ENCODE peak calls at places on chromosomes 12 and 14, in seven cellular contexts. G is IMR-90, Q is hepatocyte, S is MM.1S, K is fibroblast of lung, T is neural progenitor cell, D is GM23248. N is an unnamed sample.

GRCh38 chr14:101330416-101331140 is 230.7 kb upstream of the DIO3 start:
- DNase-seq in G (no peak), Q (no peak), S (no peak), K (no peak), T (no peak), D (no peak), N (no peak)

GRCh38 chr12:5694759-5695409 is 250.2 kb downstream of the ANO2 start:
- DNase-seq in G (peak; percentile 29), Q (peak; percentile 23), S (no peak), K (peak; percentile 61), T (no peak), D (no peak), N (no peak)

GRCh38 chr12:42143401-42144173 is 1.1 kb downstream of the GXYLT1 start:
- DNase-seq in G (peak; percentile 28), Q (peak; percentile 20), S (peak; percentile 31), K (peak; percentile 37), T (peak; percentile 9), D (peak; percentile 46), N (peak; percentile 72)

GRCh38 chr12:99495797-99496196 is 151.8 kb upstream of the GARIN6 start:
- DNase-seq in G (no peak), Q (no peak), S (no peak), K (no peak), T (no peak), D (no peak), N (no peak)

GRCh38 chr14:59131926-59132763 is 56.3 kb upstream of the DAAM1 start:
- DNase-seq in G (no peak), Q (no peak), S (no peak), K (no peak), T (no peak), D (no peak), N (no peak)

GRCh38 chr12:113088971-113089756 is 32.6 kb downstream of the DTX1 start:
- DNase-seq in G (no peak), Q (no peak), S (no peak), K (no peak), T (no peak), D (no peak), N (no peak)

GRCh38 chr14:89359477-89360222 is 57.4 kb downstream of the FOXN3 start:
- DNase-seq in G (no peak), Q (no peak), S (no peak), K (no peak), T (no peak), D (peak; percentile 22), N (no peak)

GRCh38 chr12:121388421-121388981 is 11.4 kb upstream of the RNF34 start:
- DNase-seq in G (peak; percentile 94), Q (no peak), S (no peak), K (peak; percentile 86), T (no peak), D (peak; percentile 82), N (no peak)

GRCh38 chr12:75479963-75480461 is 543 bp upstream of the GLIPR1 start:
- DNase-seq in G (peak; percentile 81), Q (no peak), S (peak; percentile 54), K (peak; percentile 92), T (no peak), D (peak; percentile 82), N (no peak)

GRCh38 chr14:30770376-30770775 is 104.0 kb upstream of the COCH start:
- DNase-seq in G (no peak), Q (no peak), S (no peak), K (no peak), T (no peak), D (no peak), N (no peak)

GRCh38 chr12:54306925-54307731 is 6.3 kb upstream of the NFE2 start:
- DNase-seq in G (no peak), Q (peak; percentile 79), S (no peak), K (peak; percentile 55), T (no peak), D (peak; percentile 62), N (peak; percentile 67)

GRCh38 chr12:39354955-39355354 is 88.0 kb downstream of the KIF21A start:
- DNase-seq in G (no peak), Q (no peak), S (no peak), K (no peak), T (no peak), D (no peak), N (no peak)

GRCh38 chr12:119989619-119990381 is 764 bp downstream of the BICDL1 start:
- DNase-seq in G (peak; percentile 64), Q (peak; percentile 93), S (peak; percentile 61), K (peak; percentile 73), T (peak; percentile 96), D (peak; percentile 89), N (peak; percentile 87)

GRCh38 chr12:95601091-95601490 is 49.8 kb upstream of the USP44 start:
- DNase-seq in G (no peak), Q (no peak), S (no peak), K (no peak), T (no peak), D (no peak), N (no peak)

GRCh38 chr12:66066071-66066928 is 64.2 kb downstream of the LLPH start:
- DNase-seq in G (peak; percentile 76), Q (no peak), S (peak; percentile 82), K (peak; percentile 82), T (peak; percentile 38), D (peak; percentile 13), N (no peak)

GRCh38 chr12:108338915-108339657 is at the start of gene CMKLR1:
- DNase-seq in G (no peak), Q (peak; percentile 24), S (no peak), K (no peak), T (peak; percentile 22), D (peak; percentile 54), N (no peak)

GRCh38 chr14:51828017-51828797 is 32.2 kb upstream of the GNG2 start:
- DNase-seq in G (peak; percentile 62), Q (peak; percentile 17), S (no peak), K (peak; percentile 72), T (peak; percentile 25), D (peak; percentile 89), N (peak; percentile 91)

GRCh38 chr12:22765731-22766130 is 140.8 kb downstream of the ETNK1 start:
- DNase-seq in G (no peak), Q (no peak), S (no peak), K (no peak), T (peak; percentile 65), D (no peak), N (no peak)
- H2AFZ ChIP-seq in G (no peak overlapping the region), Q (no peak overlapping the region), S (no peak overlapping the region), K (no peak overlapping the region), T (peak overlapping the region; percentile 61), D (no peak overlapping the region), N (no peak overlapping the region)

GRCh38 chr12:52742196-52742580 is 35.0 kb downstream of the KRT76 start:
- DNase-seq in G (no peak), Q (no peak), S (no peak), K (no peak), T (no peak), D (no peak), N (no peak)
- H3K27me3 ChIP-seq in G (no peaks in the 10 kb centered on the region), Q (peaks cover 24% of the 10 kb centered on the region), S (peaks cover 21% of the 10 kb centered on the region), K (no peaks in the 10 kb centered on the region), T (peaks cover 50% of the 10 kb centered on the region), D (no peaks in the 10 kb centered on the region), N (no peaks in the 10 kb centered on the region)

DNA sequence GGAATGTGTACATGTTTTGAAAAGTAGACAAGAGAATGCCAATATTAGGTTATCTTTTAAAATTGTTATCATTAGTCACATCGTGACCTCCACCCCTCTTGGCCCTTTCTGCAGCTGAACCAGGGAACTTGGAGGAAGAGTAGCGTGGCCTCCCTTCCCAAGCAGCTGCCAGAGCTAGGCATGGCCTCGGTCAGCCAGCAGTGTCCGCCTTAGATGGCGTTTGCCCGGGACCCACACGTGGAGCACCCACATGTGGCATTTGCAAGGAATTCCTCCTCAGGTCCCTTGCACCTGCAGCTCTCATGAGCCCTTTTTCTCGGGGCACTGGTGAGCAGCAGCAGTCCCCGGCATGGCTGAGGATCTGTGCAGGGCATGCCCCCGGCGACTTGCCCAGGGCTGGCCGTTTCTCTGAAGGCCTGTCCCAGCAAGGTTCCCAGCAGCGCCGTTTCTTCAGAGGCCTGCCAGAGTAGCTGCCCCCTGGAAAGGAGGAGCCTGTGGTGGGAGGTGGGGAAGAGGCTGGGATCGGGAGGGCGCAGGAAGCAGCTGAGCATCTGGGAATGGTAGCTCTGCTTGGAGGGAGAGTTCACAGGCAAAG is 10.8 kb downstream of the JDP2 start:
- DNase-seq in G (no peak), Q (no peak), S (no peak), K (no peak), T (no peak), D (no peak), N (no peak)
- H4K20me1 ChIP-seq in G (peaks cover 98% of the 10 kb centered on the region), Q (peaks cover 55% of the 10 kb centered on the region), S (no peaks in the 10 kb centered on the region), K (no peaks in the 10 kb centered on the region), T (no peaks in the 10 kb centered on the region), D (peaks cover 11% of the 10 kb centered on the region), N (no peaks in the 10 kb centered on the region)

DNA sequence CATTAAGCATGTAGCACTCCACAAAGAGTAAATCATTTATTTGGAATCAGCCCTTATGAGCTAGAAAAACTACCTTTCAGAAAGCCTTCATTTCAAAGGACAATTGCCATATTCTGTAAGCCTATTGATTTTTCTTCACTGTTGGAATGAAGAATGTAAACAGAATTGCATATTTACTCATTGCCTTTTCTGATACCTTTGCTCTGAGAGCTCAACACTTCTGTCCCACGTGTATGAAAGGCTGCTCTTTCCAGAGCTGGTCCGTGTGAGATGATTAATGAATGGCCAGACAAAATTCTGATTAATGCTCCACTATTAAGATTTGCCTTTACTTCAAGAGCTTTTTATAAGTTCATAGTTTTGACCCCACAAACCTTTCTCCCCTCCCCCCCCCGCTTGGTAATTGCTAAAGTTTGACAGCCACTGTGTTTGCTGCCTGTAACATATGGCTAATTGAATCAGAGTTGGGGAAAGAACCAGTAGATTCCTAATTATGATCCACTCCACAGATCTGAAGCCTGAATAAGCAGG is 63.0 kb upstream of the PLEKHA5 start:
- DNase-seq in G (no peak), Q (peak; percentile 11), S (no peak), K (no peak), T (no peak), D (no peak), N (no peak)
- H2AFZ ChIP-seq in G (no peak overlapping the region), Q (no peak overlapping the region), S (no peak overlapping the region), K (no peak overlapping the region), T (peak overlapping the region; percentile 74), D (no peak overlapping the region), N (no peak overlapping the region)

GRCh38 chr14:23182372-23183014 is 967 bp downstream of the SLC7A8 start:
- DNase-seq in G (no peak), Q (peak; percentile 63), S (peak; percentile 29), K (no peak), T (peak; percentile 88), D (peak; percentile 53), N (peak; percentile 59)

GRCh38 chr14:23183076-23183475 is 384 bp downstream of the SLC7A8 start:
- DNase-seq in G (no peak), Q (no peak), S (no peak), K (no peak), T (no peak), D (peak; percentile 55), N (no peak)

GRCh38 chr14:23181946-23182345 is 1.5 kb downstream of the SLC7A8 start:
- DNase-seq in G (no peak), Q (no peak), S (no peak), K (no peak), T (peak; percentile 27), D (no peak), N (no peak)

GRCh38 chr14:23183479-23183878 is at the start of gene SLC7A8:
- DNase-seq in G (no peak), Q (peak; percentile 73), S (no peak), K (no peak), T (peak; percentile 85), D (peak; percentile 48), N (no peak)

DNA sequence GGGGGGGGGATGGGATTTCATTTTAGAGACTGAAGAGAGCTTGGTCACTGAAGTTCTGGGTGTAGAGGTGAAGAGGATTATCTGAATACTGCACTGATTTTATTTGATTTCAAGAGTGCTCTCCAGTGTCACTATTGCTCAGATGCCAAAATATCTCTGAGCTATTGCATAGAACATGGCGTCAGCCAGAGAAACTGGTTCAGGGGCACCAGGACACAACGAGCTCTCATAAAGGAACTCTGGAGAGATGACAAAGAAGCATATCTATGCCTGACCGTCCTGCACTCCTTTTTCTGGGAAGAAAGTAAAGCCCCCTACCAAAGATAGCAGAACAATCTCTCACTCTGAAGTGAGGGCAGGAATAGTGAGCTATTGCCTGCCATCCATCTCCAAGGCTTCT is 2.0 kb downstream of the SLC7A8 start:
- DNase-seq in G (no peak), Q (no peak), S (no peak), K (no peak), T (no peak), D (peak; percentile 22), N (no peak)
- H3K27me3 ChIP-seq in G (peaks cover 30% of the 10 kb centered on the region), Q (no peaks in the 10 kb centered on the region), S (no peaks in the 10 kb centered on the region), K (peaks cover 15% of the 10 kb centered on the region), T (no peaks in the 10 kb centered on the region), D (no peaks in the 10 kb centered on the region), N (no peaks in the 10 kb centered on the region)

N was measured in Karpas-422.